ENCODE peak calls at places on chromosomes 3 and 15, in nine cellular contexts. N is neural progenitor cell; I is WTC11; O is nephron progenitor cell; V is T-cell; L is Caki2; J is stimulated activated CD8-positive, alpha-beta memory T cell treated with anti-CD3 and anti-CD28 coated beads, Interleukin-4, amount 100 ng/mL, for 48 hours; K is GM20000; Q is pulmonary artery endothelial cell. U is an unnamed sample.
A peak's percentile ranks its signal among the peaks of the same experiment; 100 is the strongest.

GRCh38 chr3:136543385-136543784 is 208.8 kb downstream of the STAG1 start:
- DNase-seq in N (no peak), I (no peak), O (no peak), V (no peak), L (no peak), J (no peak), K (no peak), Q (peak; percentile 17), U (no peak)

GRCh38 chr3:195356151-195357086 is 85.5 kb upstream of the XXYLT1 start:
- DNase-seq in N (peak; percentile 18), I (no peak), O (no peak), V (no peak), L (no peak), J (no peak), K (no peak), Q (no peak), U (no peak)

GRCh38 chr15:70031680-70032079 is 66.0 kb downstream of the TLE3 start:
- DNase-seq in N (no peak), I (no peak), O (no peak), V (no peak), L (no peak), J (no peak), K (no peak), Q (no peak), U (no peak)

GRCh38 chr3:102038477-102039142 is 189.3 kb downstream of the NFKBIZ start:
- DNase-seq in N (no peak), I (no peak), O (no peak), V (no peak), L (no peak), J (no peak), K (peak; percentile 50), Q (no peak), U (no peak)

GRCh38 chr3:16883057-16883725 is 1.6 kb upstream of the PLCL2 start:
- DNase-seq in N (peak; percentile 49), I (peak; percentile 23), O (no peak), V (no peak), L (no peak), J (no peak), K (no peak), Q (no peak), U (no peak)

GRCh38 chr15:51401872-51402517 is 60.5 kb downstream of the GLDN start:
- DNase-seq in N (peak; percentile 67), I (peak; percentile 76), O (peak; percentile 62), V (no peak), L (no peak), J (peak; percentile 39), K (peak; percentile 61), Q (no peak), U (peak; percentile 39)

GRCh38 chr15:40338921-40339620 is 1.7 kb downstream of the CCDC9B start:
- DNase-seq in N (no peak), I (no peak), O (no peak), V (no peak), L (peak; percentile 74), J (no peak), K (no peak), Q (no peak), U (no peak)

GRCh38 chr15:52503788-52504496 is 24.7 kb downstream of the MYO5A start:
- DNase-seq in N (no peak), I (no peak), O (no peak), V (no peak), L (no peak), J (no peak), K (no peak), Q (no peak), U (no peak)

GRCh38 chr15:68197661-68198437 is 7.3 kb downstream of the CALML4 start:
- DNase-seq in N (no peak), I (no peak), O (no peak), V (no peak), L (no peak), J (no peak), K (no peak), Q (no peak), U (no peak)

GRCh38 chr15:37148714-37149113 is 48.4 kb upstream of the MEIS2 start:
- DNase-seq in N (no peak), I (no peak), O (no peak), V (no peak), L (peak; percentile 29), J (no peak), K (no peak), Q (no peak), U (no peak)

GRCh38 chr3:195128255-195129071 is 142.5 kb downstream of the XXYLT1 start:
- DNase-seq in N (no peak), I (no peak), O (no peak), V (no peak), L (no peak), J (no peak), K (no peak), Q (no peak), U (no peak)

GRCh38 chr3:8768364-8769087 is 887 bp downstream of the OXTR start:
- DNase-seq in N (no peak), I (peak; percentile 39), O (no peak), V (no peak), L (no peak), J (no peak), K (peak; percentile 81), Q (no peak), U (no peak)

GRCh38 chr3:194801378-194802124 is 115.9 kb downstream of the FAM43A start:
- DNase-seq in N (peak; percentile 49), I (no peak), O (peak; percentile 23), V (no peak), L (no peak), J (no peak), K (no peak), Q (no peak), U (no peak)

GRCh38 chr3:48518755-48519154 is 14.8 kb upstream of the SHISA5 start:
- DNase-seq in N (no peak), I (no peak), O (no peak), V (no peak), L (no peak), J (no peak), K (no peak), Q (no peak), U (no peak)

GRCh38 chr3:125141596-125142417 is 70.7 kb downstream of the SLC12A8 start:
- DNase-seq in N (peak; percentile 80), I (peak; percentile 78), O (peak; percentile 68), V (peak; percentile 56), L (no peak), J (peak; percentile 81), K (peak; percentile 80), Q (no peak), U (no peak)

GRCh38 chr3:64166584-64167155 is 58.6 kb downstream of the PRICKLE2 start:
- DNase-seq in N (peak; percentile 71), I (peak; percentile 31), O (no peak), V (no peak), L (peak; percentile 35), J (no peak), K (no peak), Q (no peak), U (peak; percentile 39)

GRCh38 chr3:121592856-121593702 is at the start of gene FBXO40:
- DNase-seq in N (peak; percentile 17), I (peak; percentile 88), O (no peak), V (no peak), L (no peak), J (no peak), K (no peak), Q (no peak), U (no peak)

GRCh38 chr3:123099331-123100191 is 32.7 kb downstream of the PDIA5 start:
- DNase-seq in N (no peak), I (no peak), O (peak; percentile 31), V (no peak), L (no peak), J (no peak), K (no peak), Q (no peak), U (no peak)

GRCh38 chr3:142657033-142657432 is 60.8 kb downstream of the PLS1 start:
- DNase-seq in N (no peak), I (no peak), O (no peak), V (no peak), L (no peak), J (no peak), K (no peak), Q (no peak), U (no peak)

GRCh38 chr3:19221081-19221480 is 72.8 kb downstream of the KCNH8 start:
- DNase-seq in N (no peak), I (no peak), O (no peak), V (no peak), L (no peak), J (no peak), K (no peak), Q (no peak), U (no peak)

GRCh38 chr3:11379824-11380281 is 107.7 kb downstream of the ATG7 start:
- DNase-seq in N (no peak), I (no peak), O (no peak), V (no peak), L (no peak), J (no peak), K (no peak), Q (peak; percentile 64), U (no peak)

GRCh38 chr3:187748050-187748481 is 2.8 kb upstream of the BCL6 start:
- DNase-seq in N (peak; percentile 95), I (peak; percentile 99), O (peak; percentile 96), V (peak; percentile 81), L (peak; percentile 70), J (peak; percentile 98), K (peak; percentile 68), Q (no peak), U (peak; percentile 96)

GRCh38 chr15:69603369-69604049 is 150.9 kb downstream of the RPLP1 start:
- DNase-seq in N (no peak), I (no peak), O (no peak), V (no peak), L (no peak), J (peak; percentile 7), K (no peak), Q (no peak), U (no peak)

GRCh38 chr3:185537369-185537970 is 14.9 kb downstream of the LIPH start:
- DNase-seq in N (no peak), I (no peak), O (no peak), V (no peak), L (peak; percentile 98), J (peak; percentile 56), K (peak; percentile 81), Q (peak; percentile 81), U (no peak)

GRCh38 chr3:141241248-141242034 is 9.8 kb downstream of the PXYLP1 start:
- DNase-seq in N (no peak), I (no peak), O (no peak), V (no peak), L (no peak), J (no peak), K (no peak), Q (no peak), U (no peak)

GRCh38 chr15:98567951-98568350 is 80.4 kb upstream of the IGF1R start:
- DNase-seq in N (no peak), I (no peak), O (no peak), V (no peak), L (no peak), J (no peak), K (no peak), Q (no peak), U (no peak)

GRCh38 chr3:107387555-107387954 is 10.3 kb downstream of the CCDC54 start:
- DNase-seq in N (no peak), I (no peak), O (no peak), V (no peak), L (no peak), J (no peak), K (no peak), Q (no peak), U (no peak)

GRCh38 chr15:85168642-85169173 is 187.1 kb downstream of the PDE8A start:
- DNase-seq in N (peak; percentile 62), I (peak; percentile 83), O (peak; percentile 40), V (peak; percentile 23), L (no peak), J (peak; percentile 72), K (peak; percentile 56), Q (no peak), U (peak; percentile 18)

GRCh38 chr15:73172508-73172907 is 120.2 kb downstream of the NEO1 start:
- DNase-seq in N (peak; percentile 3), I (no peak), O (no peak), V (no peak), L (no peak), J (no peak), K (no peak), Q (no peak), U (no peak)

GRCh38 chr3:11662392-11662990 is 18.8 kb upstream of the VGLL4 start:
- DNase-seq in N (no peak), I (no peak), O (no peak), V (no peak), L (no peak), J (no peak), K (no peak), Q (no peak), U (no peak)

GRCh38 chr15:70113304-70113700 is 15.6 kb upstream of the TLE3 start:
- DNase-seq in N (no peak), I (no peak), O (no peak), V (no peak), L (no peak), J (no peak), K (no peak), Q (no peak), U (no peak)